ENCODE peak calls at places on chromosomes 4 and X, in eight cellular contexts. Q is Caki2; E is suprapubic skin; O is stimulated activated CD4-positive, alpha-beta T cell treated with anti-CD3 and anti-CD28 coated beads, Interleukin-4, amount 100 ng/mL, for 24 hours; N is activated CD8-positive, alpha-beta memory T cell treated with anti-CD3 and anti-CD28 coated beads for 24 hours; P is astrocyte of the spinal cord; K is activated naive CD4-positive, alpha-beta T cell treated with Interleukin-2 at 50 U/mL for 16 hours; W is COR-L47. U is an unnamed sample.

GRCh38 chr4:141455651-141456050 is 180.7 kb upstream of the IL15 start:
- DNase-seq in Q (no peak), E (no peak), O (no peak), N (no peak), P (no peak), K (no peak), W (no peak), U (no peak)

GRCh38 chr4:150694438-150694837 is 112.5 kb downstream of the MAB21L2 start:
- DNase-seq in Q (no peak), E (no peak), O (no peak), N (no peak), P (no peak), K (no peak), W (peak; percentile 3), U (no peak)

GRCh38 chr4:20252656-20253271 is 1.1 kb downstream of the SLIT2 start:
- DNase-seq in Q (no peak), E (peak; percentile 82), O (no peak), N (no peak), P (peak; percentile 40), K (no peak), W (peak; percentile 37), U (peak; percentile 42)

GRCh38 chrX:109952050-109952449 is 50.9 kb upstream of the TMEM164 start:
- DNase-seq in Q (peak; percentile 1), E (no peak), O (no peak), N (no peak), P (no peak), K (no peak), W (no peak), U (no peak)

GRCh38 chrX:6225307-6226052 is 3.2 kb downstream of the NLGN4X start:
- DNase-seq in Q (peak; percentile 54), E (no peak), O (no peak), N (no peak), P (no peak), K (no peak), W (no peak), U (no peak)

GRCh38 chr4:74267998-74268606 is 40.2 kb upstream of the EPGN start:
- DNase-seq in Q (peak; percentile 78), E (no peak), O (no peak), N (no peak), P (peak; percentile 86), K (no peak), W (peak; percentile 35), U (peak; percentile 66)

GRCh38 chr4:1770245-1770644 is 22.8 kb upstream of the FGFR3 start:
- DNase-seq in Q (no peak), E (no peak), O (no peak), N (no peak), P (no peak), K (no peak), W (no peak), U (no peak)

GRCh38 chrX:72128881-72129280 is 2.8 kb downstream of the RTL5 start:
- DNase-seq in Q (no peak), E (no peak), O (peak; percentile 11), N (peak; percentile 64), P (no peak), K (peak; percentile 18), W (no peak), U (peak; percentile 2)

GRCh38 chrX:151359931-151360871 is 36.8 kb upstream of the VMA21 start:
- DNase-seq in Q (no peak), E (no peak), O (peak; percentile 33), N (peak; percentile 70), P (no peak), K (peak; percentile 41), W (no peak), U (peak; percentile 2)

GRCh38 chrX:71171110-71171801 is 26.6 kb downstream of the NLGN3 start:
- DNase-seq in Q (no peak), E (no peak), O (no peak), N (no peak), P (no peak), K (no peak), W (no peak), U (no peak)

GRCh38 chrX:16807976-16808542 is 21.8 kb downstream of the TXLNG start:
- DNase-seq in Q (no peak), E (no peak), O (no peak), N (no peak), P (peak; percentile 40), K (no peak), W (no peak), U (peak; percentile 12)

GRCh38 chr4:170047774-170048354 is 21.7 kb upstream of the MFAP3L start:
- DNase-seq in Q (peak; percentile 14), E (peak; percentile 84), O (peak; percentile 62), N (peak; percentile 73), P (peak; percentile 81), K (peak; percentile 52), W (peak; percentile 48), U (peak; percentile 65)

GRCh38 chr4:61533140-61533539 is 333.0 kb downstream of the ADGRL3 start:
- DNase-seq in Q (no peak), E (no peak), O (no peak), N (no peak), P (peak; percentile 31), K (no peak), W (no peak), U (no peak)

GRCh38 chr4:48680848-48681568 is 99.1 kb downstream of the FRYL start:
- DNase-seq in Q (no peak), E (no peak), O (no peak), N (no peak), P (no peak), K (no peak), W (no peak), U (no peak)

GRCh38 chr4:19051751-19052296 is 1030.3 kb upstream of the LCORL start:
- DNase-seq in Q (no peak), E (no peak), O (no peak), N (no peak), P (no peak), K (no peak), W (no peak), U (no peak)

GRCh38 chr4:143184217-143184502 is 557 bp upstream of the USP38 start:
- DNase-seq in Q (no peak), E (no peak), O (no peak), N (no peak), P (no peak), K (no peak), W (peak; percentile 57), U (no peak)

GRCh38 chr4:7295917-7296660 is 103.8 kb downstream of the SORCS2 start:
- DNase-seq in Q (peak; percentile 14), E (no peak), O (no peak), N (no peak), P (peak; percentile 7), K (no peak), W (no peak), U (peak; percentile 22)

GRCh38 chr4:10691651-10692050 is 7.1 kb upstream of the CLNK start:
- DNase-seq in Q (no peak), E (no peak), O (no peak), N (no peak), P (no peak), K (no peak), W (no peak), U (no peak)

GRCh38 chrX:45801554-45801953 is 600.9 kb upstream of the DIPK2B start:
- DNase-seq in Q (peak; percentile 31), E (no peak), O (no peak), N (no peak), P (peak; percentile 49), K (no peak), W (no peak), U (peak; percentile 47)

GRCh38 chr4:119715490-119716445 is 87.2 kb upstream of the PDE5A start:
- DNase-seq in Q (no peak), E (no peak), O (no peak), N (no peak), P (no peak), K (no peak), W (no peak), U (no peak)

GRCh38 chr4:123924536-123924935 is 527.9 kb downstream of the SPRY1 start:
- DNase-seq in Q (peak; percentile 20), E (no peak), O (no peak), N (no peak), P (peak; percentile 22), K (no peak), W (no peak), U (no peak)

GRCh38 chr4:166625018-166625637 is 609.2 kb downstream of the SPOCK3 start:
- DNase-seq in Q (no peak), E (no peak), O (no peak), N (no peak), P (no peak), K (no peak), W (no peak), U (no peak)

GRCh38 chrX:10833299-10834169 is 213.1 kb upstream of the MID1 start:
- DNase-seq in Q (peak; percentile 2), E (peak; percentile 74), O (no peak), N (no peak), P (peak; percentile 17), K (no peak), W (no peak), U (peak; percentile 43)

GRCh38 chr4:44196796-44197195 is 251.8 kb downstream of the KCTD8 start:
- DNase-seq in Q (no peak), E (no peak), O (no peak), N (no peak), P (no peak), K (no peak), W (no peak), U (no peak)

GRCh38 chr4:176789955-176790354 is 2.8 kb downstream of the VEGFC start:
- DNase-seq in Q (peak; percentile 73), E (no peak), O (no peak), N (no peak), P (peak; percentile 80), K (no peak), W (peak; percentile 26), U (peak; percentile 73)

GRCh38 chr4:128951316-128951715 is 141.8 kb downstream of the JADE1 start:
- DNase-seq in Q (no peak), E (no peak), O (no peak), N (no peak), P (no peak), K (no peak), W (no peak), U (no peak)

GRCh38 chrX:148940411-148940996 is 440.1 kb downstream of the AFF2 start:
- DNase-seq in Q (no peak), E (no peak), O (no peak), N (no peak), P (peak; percentile 18), K (no peak), W (no peak), U (no peak)

GRCh38 chr4:145511913-145512522 is 30.4 kb downstream of the SMAD1 start:
- DNase-seq in Q (peak; percentile 9), E (no peak), O (no peak), N (no peak), P (no peak), K (no peak), W (no peak), U (peak; percentile 33)

GRCh38 chr4:11355224-11355623 is 73.5 kb downstream of the HS3ST1 start:
- DNase-seq in Q (no peak), E (no peak), O (no peak), N (no peak), P (no peak), K (no peak), W (no peak), U (no peak)

U was measured in ACHN.